ENCODE peak calls at places on chromosomes 11 and 22, in six cellular contexts. J, L, P, X, V and Z are unnamed samples.
A peak's percentile ranks its signal among the peaks of the same experiment; 100 is the strongest.

GRCh38 chr11:109795234-109795633 is 298.0 kb upstream of the ZC3H12C start:
- DNase-seq in L (no peak), X (no peak), J (peak; percentile 77), P (no peak), V (no peak), Z (no peak)

GRCh38 chr22:37784829-37785495 is 22.8 kb upstream of the GCAT start:
- DNase-seq in J (no peak), V (no peak), P (no peak), L (no peak), X (no peak), Z (no peak)

GRCh38 chr11:72700026-72700610 is 25.9 kb upstream of the PDE2A start:
- DNase-seq in X (no peak), J (peak; percentile 53), V (no peak), P (no peak), L (no peak), Z (no peak)

GRCh38 chr11:67289226-67289650 is at the start of gene ANKRD13D:
- DNase-seq in X (no peak), V (peak; percentile 56), L (no peak), P (no peak), J (no peak), Z (no peak)

GRCh38 chr22:45865561-45866397 is 111.2 kb downstream of the WNT7B start:
- DNase-seq in V (no peak), P (peak; percentile 42), L (no peak), J (no peak), X (no peak), Z (no peak)

GRCh38 chr11:115561116-115561515 is 56.9 kb upstream of the CADM1 start:
- DNase-seq in J (no peak), L (no peak), P (no peak), X (no peak), V (no peak), Z (no peak)

GRCh38 chr11:124920870-124921609 is 2.0 kb downstream of the HEPN1 start:
- DNase-seq in X (no peak), L (peak; percentile 19), P (peak; percentile 78), V (peak; percentile 57), J (peak; percentile 74), Z (peak; percentile 30)

GRCh38 chr11:67429722-67430121 is 1.4 kb downstream of the RPS6KB2 start:
- DNase-seq in P (no peak), V (no peak), L (no peak), J (no peak), X (no peak), Z (no peak)

GRCh38 chr11:17547051-17547577 is at the start of gene OTOG:
- DNase-seq in X (no peak), P (peak; percentile 84), J (peak; percentile 24), V (no peak), L (no peak), Z (peak; percentile 45)

GRCh38 chr11:80505771-80506170 is 1064.9 kb upstream of the TENM4 start:
- DNase-seq in L (no peak), J (no peak), P (peak; percentile 13), X (no peak), V (no peak), Z (peak; percentile 1)

GRCh38 chr11:32297629-32298028 is 137.7 kb downstream of the WT1 start:
- DNase-seq in P (no peak), V (no peak), L (no peak), J (peak; percentile 41), X (peak; percentile 27), Z (peak; percentile 25)

GRCh38 chr22:27046126-27046525 is 388.7 kb downstream of the MIAT start:
- DNase-seq in P (no peak), V (no peak), X (no peak), L (no peak), J (no peak), Z (peak; percentile 49)

GRCh38 chr11:117997436-117998200 is 11.4 kb downstream of the IL10RA start:
- DNase-seq in V (no peak), L (no peak), X (no peak), P (no peak), J (no peak), Z (no peak)

GRCh38 chr11:100396281-100396680 is 290.8 kb upstream of the ARHGAP42 start:
- DNase-seq in J (no peak), X (no peak), L (no peak), P (no peak), V (no peak), Z (no peak)

GRCh38 chr22:49026476-49027121 is 801.1 kb downstream of the BRD1 start:
- DNase-seq in P (peak; percentile 55), J (no peak), X (no peak), V (no peak), L (no peak), Z (peak; percentile 5)

GRCh38 chr11:129249351-129249750 is 57.2 kb upstream of the ARHGAP32 start:
- DNase-seq in L (no peak), P (no peak), J (peak; percentile 84), X (peak; percentile 61), V (no peak), Z (no peak)

GRCh38 chr11:93085097-93085496 is 112.7 kb downstream of the SLC36A4 start:
- DNase-seq in P (no peak), J (no peak), L (no peak), V (no peak), X (no peak), Z (no peak)

GRCh38 chr22:49784630-49784971 is 43.1 kb downstream of the BRD1 start:
- DNase-seq in L (no peak), X (no peak), J (no peak), P (no peak), V (no peak), Z (no peak)

GRCh38 chr11:116504541-116505149 is 268.1 kb downstream of the BUD13 start:
- DNase-seq in V (no peak), J (no peak), X (no peak), P (no peak), L (no peak), Z (no peak)

GRCh38 chr22:49503896-49504521 is 323.7 kb downstream of the BRD1 start:
- DNase-seq in P (no peak), X (no peak), V (no peak), J (no peak), L (no peak), Z (no peak)

GRCh38 chr11:61542661-61543060 is 34.1 kb downstream of the LRRC10B start:
- DNase-seq in J (no peak), V (no peak), X (no peak), P (no peak), L (no peak), Z (no peak)

GRCh38 chr11:76339217-76339616 is 41.7 kb downstream of the THAP12 start:
- DNase-seq in J (no peak), V (no peak), P (no peak), X (no peak), L (no peak), Z (no peak)

GRCh38 chr22:44920183-44920582 is 89.6 kb downstream of the PHF21B start:
- DNase-seq in X (no peak), V (no peak), J (no peak), P (no peak), L (no peak), Z (no peak)

GRCh38 chr11:35525501-35526175 is at the start of gene PAMR1:
- DNase-seq in X (no peak), J (peak; percentile 74), P (peak; percentile 72), L (no peak), V (no peak), Z (peak; percentile 38)

GRCh38 chr11:88402192-88402715 is 64.7 kb upstream of the CTSC start:
- DNase-seq in J (peak; percentile 88), V (no peak), L (no peak), X (peak; percentile 63), P (no peak), Z (no peak)

GRCh38 chr11:19703211-19703610 is 9.4 kb upstream of the NAV2 start:
- DNase-seq in L (no peak), P (no peak), V (no peak), X (no peak), J (peak; percentile 54), Z (no peak)